ENCODE peak calls at places on chromosomes 7 and 10, in ten cellular contexts. T, X, F, D, W, B, C, G, J and O are unnamed samples.

GRCh38 chr7:70598976-70599375 is 533.0 kb upstream of the GALNT17 start:
- DNase-seq in D (no peak), J (peak), B (peak), F (no peak), X (no peak), G (no peak), W (no peak), T (peak), C (peak), O (no peak)

GRCh38 chr10:125823663-125824251 is 411 bp downstream of the BCCIP start:
- DNase-seq in D (no peak), T (peak), X (peak), B (no peak), C (no peak), F (no peak), W (no peak), J (no peak), G (no peak), O (no peak)

GRCh38 chr7:47273088-47273487 is 308.8 kb downstream of the TNS3 start:
- DNase-seq in F (no peak), D (no peak), J (no peak), B (no peak), W (no peak), C (no peak), X (no peak), G (no peak), T (no peak), O (no peak)

GRCh38 chr10:2835950-2836349 is 231.4 kb upstream of the PFKP start:
- DNase-seq in C (no peak), D (no peak), F (no peak), W (no peak), G (no peak), T (no peak), J (no peak), X (no peak), B (no peak), O (no peak)

GRCh38 chr10:63554666-63555065 is 33.5 kb downstream of the REEP3 start:
- DNase-seq in J (peak), X (peak), W (peak), C (no peak), T (peak), B (no peak), G (peak), D (peak), F (peak), O (no peak)

GRCh38 chr10:22321831-22322662 is 1.1 kb downstream of the BMI1 start:
- DNase-seq in T (peak), C (no peak), D (no peak), J (peak), F (no peak), B (no peak), X (peak), W (peak), G (no peak), O (peak)

GRCh38 chr7:141102436-141102835 is 28.6 kb downstream of the TMEM178B start:
- DNase-seq in X (no peak), W (no peak), C (no peak), B (no peak), F (no peak), T (no peak), D (no peak), G (no peak), J (no peak), O (no peak)

GRCh38 chr10:114551310-114551972 is 106.6 kb downstream of the ABLIM1 start:
- DNase-seq in F (no peak), C (no peak), T (peak), J (no peak), W (no peak), B (no peak), G (no peak), D (no peak), X (no peak), O (peak)

GRCh38 chr7:156842740-156843140 is 50.2 kb downstream of the LMBR1 start:
- DNase-seq in C (no peak), G (no peak), D (no peak), J (no peak), B (no peak), X (no peak), F (no peak), T (no peak), W (no peak), O (no peak)